ENCODE peak calls at places on chromosomes 16 and 17, in four cellular contexts. W, Q, J and D are unnamed samples.

GRCh38 chr17:32525116-32525515 is 38.3 kb downstream of the CDK5R1 start:
- DNase-seq in W (no peak), Q (peak; percentile 66), J (no peak), D (no peak)

GRCh38 chr17:1025733-1026598 is 29.0 kb downstream of the TIMM22 start:
- DNase-seq in W (no peak), Q (no peak), J (no peak), D (no peak)

GRCh38 chr17:7130626-7131467 is 16.2 kb upstream of the ASGR2 start:
- DNase-seq in W (no peak), Q (peak; percentile 35), J (no peak), D (peak; percentile 74)

GRCh38 chr17:2108170-2108569 is 53.3 kb downstream of the HIC1 start:
- DNase-seq in W (no peak), Q (no peak), J (no peak), D (no peak)

GRCh38 chr16:23494188-23494587 is 16.1 kb downstream of the GGA2 start:
- DNase-seq in W (no peak), Q (no peak), J (no peak), D (no peak)

GRCh38 chr16:57893559-57894389 is 77.2 kb downstream of the CNGB1 start:
- DNase-seq in W (peak; percentile 38), Q (peak; percentile 92), J (peak; percentile 53), D (peak; percentile 97)

GRCh38 chr17:12242390-12242954 is 221.8 kb downstream of the MAP2K4 start:
- DNase-seq in W (no peak), Q (no peak), J (no peak), D (no peak)

GRCh38 chr17:700504-701094 is 14.0 kb downstream of the VPS53 start:
- DNase-seq in W (no peak), Q (peak; percentile 37), J (no peak), D (peak; percentile 32)

GRCh38 chr16:23539984-23540816 is 16.9 kb downstream of the EARS2 start:
- DNase-seq in W (no peak), Q (no peak), J (no peak), D (no peak)

GRCh38 chr16:56252835-56253234 is 61.5 kb downstream of the GNAO1 start:
- DNase-seq in W (no peak), Q (no peak), J (no peak), D (no peak)

GRCh38 chr17:31431795-31432658 is 40.6 kb downstream of the RAB11FIP4 start:
- DNase-seq in W (no peak), Q (no peak), J (no peak), D (no peak)

GRCh38 chr17:31807846-31808245 is 51.2 kb downstream of the COPRS start:
- DNase-seq in W (no peak), Q (peak; percentile 14), J (no peak), D (no peak)

GRCh38 chr16:85784813-85785212 is 14.5 kb downstream of the EMC8 start:
- DNase-seq in W (no peak), Q (no peak), J (no peak), D (no peak)

GRCh38 chr16:3650631-3651265 is 3.7 kb upstream of the DNASE1 start:
- DNase-seq in W (no peak), Q (no peak), J (no peak), D (no peak)

GRCh38 chr17:42346473-42346872 is 41.8 kb downstream of the STAT3 start:
- DNase-seq in W (no peak), Q (peak; percentile 34), J (no peak), D (no peak)

GRCh38 chr16:66135376-66135775 is 231.1 kb upstream of the CDH5 start:
- DNase-seq in W (no peak), Q (peak; percentile 61), J (no peak), D (no peak)